ENCODE peak calls at places on chromosomes 4 and X, in nine cellular contexts. M is left ventricle myocardium inferior, X is esophagus muscularis mucosa, Z is kidney, J is lower lobe of right lung, F is RWPE2, O is transverse colon, U is Peyer's patch, G is fibroblast of lung. K is an unnamed sample.

GRCh38 chr4:120829113-120829831 is 93.3 kb downstream of the PRDM5 start:
- DNase-seq in M (no peak), X (no peak), Z (no peak), J (no peak), F (no peak), O (no peak), U (no peak), G (peak; percentile 69), K (no peak)

GRCh38 chr4:108370291-108370690 is 201.6 kb upstream of the LEF1 start:
- DNase-seq in M (no peak), X (peak; percentile 47), Z (no peak), J (no peak), F (no peak), O (no peak), U (no peak), G (no peak), K (no peak)

GRCh38 chr4:72489267-72489666 is 79.8 kb downstream of the ADAMTS3 start:
- DNase-seq in M (no peak), X (no peak), Z (no peak), J (no peak), F (no peak), O (no peak), U (no peak), G (peak; percentile 68), K (no peak)

GRCh38 chrX:10254746-10255145 is 98.0 kb downstream of the CLCN4 start:
- DNase-seq in M (no peak), X (no peak), Z (no peak), J (no peak), F (no peak), O (no peak), U (no peak), G (no peak), K (no peak)

GRCh38 chrX:44903107-44903506 is 30.1 kb downstream of the KDM6A start:
- DNase-seq in M (no peak), X (no peak), Z (no peak), J (no peak), F (no peak), O (no peak), U (no peak), G (peak; percentile 67), K (no peak)

GRCh38 chr4:75545526-75545925 is 10.3 kb upstream of the ODAPH start:
- DNase-seq in M (no peak), X (no peak), Z (no peak), J (no peak), F (no peak), O (no peak), U (no peak), G (no peak), K (no peak)

GRCh38 chr4:157075811-157076577 is at the start of gene GLRB:
- DNase-seq in M (peak; percentile 24), X (no peak), Z (peak; percentile 55), J (peak; percentile 50), F (no peak), O (no peak), U (no peak), G (peak; percentile 20), K (peak; percentile 20)

GRCh38 chrX:16320765-16321355 is 153.6 kb downstream of the MAGEB17 start:
- DNase-seq in M (no peak), X (no peak), Z (no peak), J (no peak), F (no peak), O (no peak), U (no peak), G (peak; percentile 45), K (no peak)

GRCh38 chrX:39859991-39860861 is 237.5 kb downstream of the BCOR start:
- DNase-seq in M (no peak), X (no peak), Z (no peak), J (no peak), F (no peak), O (peak; percentile 41), U (peak; percentile 76), G (peak; percentile 51), K (no peak)

GRCh38 chr4:119260528-119260927 is 48.0 kb downstream of the USP53 start:
- DNase-seq in M (no peak), X (no peak), Z (no peak), J (no peak), F (no peak), O (no peak), U (no peak), G (no peak), K (no peak)

GRCh38 chrX:50812995-50813842 is 775 bp downstream of the SHROOM4 start:
- DNase-seq in M (peak; percentile 46), X (no peak), Z (peak; percentile 82), J (peak; percentile 53), F (peak; percentile 34), O (peak; percentile 25), U (peak; percentile 48), G (peak; percentile 39), K (peak; percentile 28)

GRCh38 chrX:11619426-11619825 is 46.3 kb downstream of the ARHGAP6 start:
- DNase-seq in M (no peak), X (no peak), Z (no peak), J (no peak), F (no peak), O (no peak), U (no peak), G (peak; percentile 65), K (no peak)

GRCh38 chr4:6388713-6389112 is 83.7 kb downstream of the PPP2R2C start:
- DNase-seq in M (no peak), X (no peak), Z (peak; percentile 43), J (no peak), F (no peak), O (no peak), U (no peak), G (no peak), K (no peak)

GRCh38 chrX:113802837-113803236 is 781.0 kb upstream of the HTR2C start:
- DNase-seq in M (no peak), X (no peak), Z (no peak), J (no peak), F (no peak), O (no peak), U (no peak), G (no peak), K (no peak)

GRCh38 chrX:38312436-38312835 is 14.9 kb downstream of the RPGR start:
- DNase-seq in M (no peak), X (no peak), Z (no peak), J (no peak), F (no peak), O (no peak), U (no peak), G (peak; percentile 57), K (no peak)

GRCh38 chr4:14568356-14568755 is 433.9 kb upstream of the CPEB2 start:
- DNase-seq in M (no peak), X (no peak), Z (no peak), J (no peak), F (no peak), O (no peak), U (no peak), G (peak; percentile 54), K (no peak)

DNA sequence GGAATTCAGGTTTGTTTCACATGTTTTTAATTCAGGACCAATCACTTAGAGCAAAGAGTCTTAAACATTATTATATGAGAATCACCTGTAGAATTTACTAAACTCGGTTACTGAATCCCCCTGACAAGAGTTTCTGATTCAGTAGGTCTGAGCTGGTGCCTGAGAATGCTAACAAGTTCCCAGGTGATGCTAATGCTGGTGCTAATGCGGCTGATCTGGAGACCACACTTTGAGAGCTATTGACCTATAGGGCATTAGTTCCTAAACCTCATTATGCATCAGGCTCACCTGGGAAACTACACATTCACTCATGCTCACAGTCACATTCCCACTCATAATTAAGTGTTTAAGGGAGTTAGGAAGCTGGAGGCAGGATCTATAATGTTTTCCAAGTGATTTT is 36.1 kb upstream of the NUDT6 start:
- DNase-seq in M (no peak), X (no peak), Z (no peak), J (no peak), F (no peak), O (no peak), U (no peak), G (no peak), K (no peak)
- H3K4me1 ChIP-seq in M (peaks cover 19% of the 10 kb centered on the region), X (peaks cover 20% of the 10 kb centered on the region), Z (no peaks in the 10 kb centered on the region), J (no peaks in the 10 kb centered on the region), F (peaks cover 4% of the 10 kb centered on the region), O (no peaks in the 10 kb centered on the region), U (no peaks in the 10 kb centered on the region), G (no peaks in the 10 kb centered on the region), K (no peaks in the 10 kb centered on the region)

DNA sequence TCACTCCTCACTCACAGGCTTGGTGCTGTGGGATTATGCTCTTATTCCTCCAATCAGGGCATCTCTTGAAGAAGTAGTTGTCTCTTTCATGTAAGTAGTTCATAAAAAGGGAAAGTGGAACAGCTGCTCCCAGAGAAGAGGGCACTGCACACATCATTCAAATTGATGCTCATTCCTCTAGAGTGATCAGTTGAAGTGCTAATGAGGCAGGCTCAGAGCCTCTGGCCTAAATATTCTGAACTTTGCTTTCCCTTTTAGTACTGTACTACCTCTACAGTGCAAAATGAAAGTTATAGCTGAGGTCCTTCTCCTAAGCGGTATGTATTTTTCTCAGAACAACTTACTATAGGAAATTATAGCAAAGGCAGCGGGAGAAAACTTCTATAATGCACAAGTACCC is 1453.1 kb downstream of the ARAP2 start:
- DNase-seq in M (no peak), X (no peak), Z (no peak), J (no peak), F (no peak), O (no peak), U (no peak), G (no peak), K (no peak)
- H3K9me3 ChIP-seq in M (peaks cover 8% of the 10 kb centered on the region), X (peaks cover 6% of the 10 kb centered on the region), Z (no peaks in the 10 kb centered on the region), J (no peaks in the 10 kb centered on the region), F (no peaks in the 10 kb centered on the region), O (no peaks in the 10 kb centered on the region), U (no peaks in the 10 kb centered on the region), G (no peaks in the 10 kb centered on the region), K (no peaks in the 10 kb centered on the region)

GRCh38 chr4:112178731-112179130 is 33.5 kb downstream of the FAM241A start:
- DNase-seq in M (no peak), X (no peak), Z (no peak), J (no peak), F (no peak), O (no peak), U (no peak), G (no peak), K (no peak)

GRCh38 chr4:112173593-112174559 is 28.6 kb downstream of the FAM241A start:
- DNase-seq in M (no peak), X (no peak), Z (no peak), J (no peak), F (no peak), O (peak; percentile 18), U (no peak), G (no peak), K (no peak)

GRCh38 chr4:112176596-112176995 is 31.3 kb downstream of the FAM241A start:
- DNase-seq in M (no peak), X (no peak), Z (no peak), J (no peak), F (no peak), O (no peak), U (no peak), G (no peak), K (no peak)

GRCh38 chr4:112172180-112172579 is 26.9 kb downstream of the FAM241A start:
- DNase-seq in M (no peak), X (no peak), Z (no peak), J (no peak), F (no peak), O (no peak), U (no peak), G (no peak), K (no peak)

GRCh38 chr4:112175840-112176239 is 30.6 kb downstream of the FAM241A start:
- DNase-seq in M (no peak), X (no peak), Z (no peak), J (no peak), F (no peak), O (no peak), U (no peak), G (no peak), K (no peak)
- H3K4me1 ChIP-seq in M (peaks cover 56% of the 10 kb centered on the region), X (no peaks in the 10 kb centered on the region), Z (no peaks in the 10 kb centered on the region), J (no peaks in the 10 kb centered on the region), F (peaks cover 19% of the 10 kb centered on the region), O (no peaks in the 10 kb centered on the region), U (no peaks in the 10 kb centered on the region), G (no peaks in the 10 kb centered on the region), K (no peaks in the 10 kb centered on the region)

GRCh38 chrX:22357621-22358020 is 84.9 kb downstream of the CBLL2 start:
- DNase-seq in M (no peak), X (no peak), Z (no peak), J (no peak), F (no peak), O (no peak), U (no peak), G (no peak), K (no peak)
- H3K9me3 ChIP-seq in M (no peaks in the 10 kb centered on the region), X (no peaks in the 10 kb centered on the region), Z (no peaks in the 10 kb centered on the region), J (no peaks in the 10 kb centered on the region), F (no peaks in the 10 kb centered on the region), O (no peaks in the 10 kb centered on the region), U (no peaks in the 10 kb centered on the region), G (no peaks in the 10 kb centered on the region), K (no peaks in the 10 kb centered on the region)

K was measured in adrenal gland.